ENCODE peak calls at places on chromosomes 1 and 21, in five cellular contexts. N is CD8-positive, alpha-beta T cell; L is psoas muscle; R is spleen; S is body of pancreas. Y is an unnamed sample. For H3K9me3 and H3K36me3, the result is how much of the 10 kb centered on the place peaks cover.

GRCh38 chr1:154971341-154971998 is 923 bp upstream of the SHC1 start:
- DNase-seq in N (no peak), L (peak), R (peak), S (peak), Y (peak)

GRCh38 chr1:156502749-156503671 is 2.4 kb upstream of the MEF2D start:
- DNase-seq in N (no peak), L (peak), R (peak), S (peak), Y (peak)

GRCh38 chr21:38486705-38487104 is 11.6 kb downstream of the ERG start:
- DNase-seq in N (no peak), L (no peak), R (no peak), S (no peak), Y (no peak)

GRCh38 chr1:42936309-42937078 is 22.2 kb downstream of the SLC2A1 start:
- DNase-seq in N (no peak), L (peak), R (peak), S (peak), Y (peak)

GRCh38 chr1:110209715-110210603 is at the start of gene KCNC4:
- DNase-seq in N (peak), L (peak), R (peak), S (peak), Y (peak)

GRCh38 chr1:188433428-188433827 is 1604.7 kb downstream of the PLA2G4A start:
- DNase-seq in N (no peak), L (no peak), R (no peak), S (no peak), Y (no peak)

GRCh38 chr1:70874826-70875225 is 172.8 kb downstream of the PTGER3 start:
- DNase-seq in N (no peak), L (no peak), R (no peak), S (no peak), Y (no peak)

GRCh38 chr1:47755368-47755990 is 241.7 kb downstream of the TRABD2B start:
- DNase-seq in N (peak), L (no peak), R (peak), S (peak), Y (peak)

GRCh38 chr1:103063911-103064310 is 44.4 kb downstream of the COL11A1 start:
- DNase-seq in N (no peak), L (no peak), R (no peak), S (no peak), Y (no peak)

GRCh38 chr21:45467221-45467779 is 62.3 kb downstream of the COL18A1 start:
- DNase-seq in N (no peak), L (peak), R (peak), S (no peak), Y (no peak)

GRCh38 chr1:108627256-108627655 is 33.6 kb downstream of the HENMT1 start:
- DNase-seq in N (no peak), L (no peak), R (no peak), S (no peak), Y (no peak)

GRCh38 chr1:14655386-14655785 is 56.9 kb downstream of the KAZN start:
- DNase-seq in N (no peak), L (no peak), R (no peak), S (no peak), Y (no peak)

GRCh38 chr1:220841293-220841692 is 38.0 kb upstream of the HLX start:
- DNase-seq in N (no peak), L (no peak), R (no peak), S (no peak), Y (no peak)

GRCh38 chr1:225848044-225848955 is 33.9 kb downstream of the TMEM63A start:
- DNase-seq in N (peak), L (no peak), R (peak), S (no peak), Y (no peak)

GRCh38 chr1:169250022-169250421 is 117.6 kb downstream of the NME7 start:
- DNase-seq in N (no peak), L (no peak), R (no peak), S (no peak), Y (no peak)

GRCh38 chr1:150061632-150062101 is 5.9 kb upstream of the VPS45 start:
- DNase-seq in N (no peak), L (no peak), R (no peak), S (peak), Y (no peak)

GRCh38 chr1:236033336-236033735 is 31.6 kb downstream of the NID1 start:
- DNase-seq in N (no peak), L (no peak), R (no peak), S (no peak), Y (no peak)

GRCh38 chr1:195733826-195734225 is 874.4 kb downstream of the KCNT2 start:
- DNase-seq in N (no peak), L (no peak), R (no peak), S (no peak), Y (peak)

GRCh38 chr1:23895993-23896392 is 17.2 kb downstream of the CNR2 start:
- DNase-seq in N (no peak), L (no peak), R (no peak), S (no peak), Y (peak)
- H3K9me3 ChIP-seq in N (under half), L (under half), R (under half), S (under half), Y (under half)

GRCh38 chr1:211267204-211267857 is 8.2 kb downstream of the RCOR3 start:
- DNase-seq in N (no peak), L (no peak), R (no peak), S (no peak), Y (no peak)
- H3K36me3 ChIP-seq in N (under half), L (half or more), R (under half), S (under half), Y (under half)

GRCh38 chr1:55695553-55695952 is 480.4 kb upstream of the USP24 start:
- DNase-seq in N (no peak), L (no peak), R (no peak), S (no peak), Y (no peak)

GRCh38 chr1:55692721-55693120 is 477.6 kb upstream of the USP24 start:
- DNase-seq in N (no peak), L (no peak), R (no peak), S (no peak), Y (no peak)

GRCh38 chr1:55696181-55696580 is 481.0 kb upstream of the USP24 start:
- DNase-seq in N (no peak), L (peak), R (no peak), S (no peak), Y (no peak)

GRCh38 chr1:55695151-55695550 is 480.0 kb upstream of the USP24 start:
- DNase-seq in N (no peak), L (no peak), R (no peak), S (no peak), Y (no peak)

GRCh38 chr1:55694297-55694696 is 479.1 kb upstream of the USP24 start:
- DNase-seq in N (no peak), L (peak), R (no peak), S (peak), Y (peak)
- H3K27ac ChIP-seq in N (no peak), L (peak), R (no peak), S (peak), Y (no peak)

DNA sequence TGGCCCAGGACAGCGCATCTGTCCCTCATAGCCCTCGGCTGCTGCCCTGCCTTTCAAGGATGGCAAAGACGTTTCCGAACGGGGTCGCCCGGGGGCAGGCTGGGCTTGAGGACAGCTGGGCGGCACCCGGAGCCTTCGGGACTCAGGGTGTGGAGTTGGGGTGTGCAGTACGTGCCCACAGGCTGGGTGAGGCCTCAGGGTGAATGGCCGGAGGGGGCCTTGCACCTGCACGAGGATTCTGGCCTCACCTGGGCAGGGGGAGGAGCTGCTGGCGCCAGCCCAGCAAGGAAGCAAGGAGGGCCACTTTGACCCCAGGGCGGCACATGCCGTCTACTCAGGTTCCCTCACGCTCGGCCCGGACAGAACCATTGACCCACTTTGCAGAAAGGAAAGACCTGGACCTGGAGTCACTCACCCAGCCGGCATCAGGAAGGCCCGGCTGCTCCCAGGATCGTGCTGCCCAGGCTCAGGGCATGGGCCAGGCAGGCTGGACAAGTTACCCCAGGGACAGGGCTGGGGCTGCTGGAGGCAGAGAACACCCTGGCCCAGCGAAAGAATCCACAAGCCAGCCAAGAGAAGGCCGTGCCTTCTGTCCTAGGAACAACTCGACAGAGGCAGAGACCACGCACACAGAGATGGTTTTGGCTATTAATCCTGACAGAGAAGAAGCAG is 65.1 kb upstream of the TTC34 start:
- DNase-seq in N (no peak), L (peak), R (no peak), S (no peak), Y (no peak)
- H3K9me3 ChIP-seq in N (under half), L (under half), R (under half), S (under half), Y (under half)

GRCh38 chr1:11831945-11832725 is 15.4 kb downstream of the NPPA start:
- DNase-seq in N (no peak), L (no peak), R (no peak), S (no peak), Y (no peak)
- H3K36me3 ChIP-seq in N (under half), L (half or more), R (half or more), S (under half), Y (under half)

GRCh38 chr1:61450454-61451213 is 274.3 kb downstream of the TM2D1 start:
- DNase-seq in N (no peak), L (peak), R (no peak), S (no peak), Y (peak)
- H3K27ac ChIP-seq in N (no peak), L (peak), R (no peak), S (no peak), Y (peak)

DNA sequence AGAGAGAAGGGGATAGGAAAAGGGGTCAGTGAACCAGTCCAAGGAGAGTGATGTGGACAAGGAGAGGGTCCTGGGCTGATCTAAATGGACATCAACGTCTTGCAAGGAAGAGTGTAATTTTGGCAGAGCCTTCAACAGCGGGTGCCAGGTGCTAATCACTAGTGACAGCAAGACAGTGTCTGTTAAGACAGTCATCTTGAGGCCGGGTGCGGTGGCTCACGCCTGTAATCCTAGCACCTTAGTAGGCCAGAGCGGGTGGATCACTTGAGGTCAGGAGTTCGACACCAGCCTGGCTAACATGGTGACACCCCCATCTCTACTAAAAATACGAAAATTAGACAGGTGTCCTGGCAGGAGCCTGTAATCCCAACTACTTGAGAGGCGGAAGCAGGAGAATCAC is 12.2 kb upstream of the PADI6 start:
- DNase-seq in N (no peak), L (no peak), R (no peak), S (no peak), Y (no peak)
- H3K9me3 ChIP-seq in N (under half), L (under half), R (under half), S (under half), Y (under half)

DNA sequence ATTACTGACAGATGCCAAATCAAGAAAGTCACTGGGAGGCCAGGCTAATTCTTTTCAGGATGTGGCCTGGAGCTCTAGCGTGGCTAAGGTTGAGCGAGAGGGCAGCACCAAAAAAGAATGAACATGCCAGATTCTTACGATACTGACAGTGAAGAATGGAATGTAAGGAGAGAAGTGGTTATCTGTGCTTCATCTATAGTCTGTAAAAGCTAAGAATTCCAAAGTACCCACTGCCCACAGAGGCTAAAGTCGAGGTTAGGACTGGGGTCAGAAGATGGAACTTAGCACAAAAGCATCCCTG is 32.7 kb downstream of the TFAP2E start:
- DNase-seq in N (no peak), L (no peak), R (no peak), S (no peak), Y (no peak)
- H3K36me3 ChIP-seq in N (under half), L (half or more), R (half or more), S (under half), Y (under half)

Y was measured in small intestine.